ENCODE peak calls at places on chromosomes 4 and X, in five cellular contexts. One of them, this sample, is unnamed.

GRCh38 chr4:184621518-184621917 is 27.7 kb downstream of the CASP3 start:
- DNase-seq in colonic mucosa: no peak
- DNase-seq in fibroblast of pulmonary artery: no peak
- DNase-seq in GM23248: no peak
- DNase-seq in caudate nucleus: no peak
- DNase-seq in this sample: no peak

GRCh38 chr4:173213296-173213695 is 44.7 kb downstream of the GALNT7 start:
- DNase-seq in colonic mucosa: no peak
- DNase-seq in fibroblast of pulmonary artery: peak; percentile 70
- DNase-seq in GM23248: no peak
- DNase-seq in caudate nucleus: no peak
- DNase-seq in this sample: no peak

GRCh38 chr4:54213812-54214211 is 15.3 kb upstream of the PDGFRA start:
- DNase-seq in colonic mucosa: no peak
- DNase-seq in fibroblast of pulmonary artery: peak; percentile 74
- DNase-seq in GM23248: peak; percentile 75
- DNase-seq in caudate nucleus: no peak
- DNase-seq in this sample: no peak

GRCh38 chrX:14073561-14073960 is 43.9 kb upstream of the GEMIN8 start:
- DNase-seq in colonic mucosa: no peak
- DNase-seq in fibroblast of pulmonary artery: no peak
- DNase-seq in GM23248: peak; percentile 28
- DNase-seq in caudate nucleus: no peak
- DNase-seq in this sample: no peak

GRCh38 chr4:11341337-11342043 is 87.2 kb downstream of the HS3ST1 start:
- DNase-seq in colonic mucosa: no peak
- DNase-seq in fibroblast of pulmonary artery: no peak
- DNase-seq in GM23248: no peak
- DNase-seq in caudate nucleus: peak; percentile 7
- DNase-seq in this sample: no peak

GRCh38 chr4:158410272-158410671 is 111.4 kb upstream of the RXFP1 start:
- DNase-seq in colonic mucosa: no peak
- DNase-seq in fibroblast of pulmonary artery: peak; percentile 37
- DNase-seq in GM23248: peak; percentile 49
- DNase-seq in caudate nucleus: no peak
- DNase-seq in this sample: no peak

GRCh38 chrX:23784487-23785301 is 1.7 kb downstream of the SAT1 start:
- DNase-seq in colonic mucosa: no peak
- DNase-seq in fibroblast of pulmonary artery: peak; percentile 81
- DNase-seq in GM23248: peak; percentile 85
- DNase-seq in caudate nucleus: no peak
- DNase-seq in this sample: no peak

GRCh38 chr4:2937146-2937857 is 25.9 kb downstream of the NOP14 start:
- DNase-seq in colonic mucosa: no peak
- DNase-seq in fibroblast of pulmonary artery: no peak
- DNase-seq in GM23248: no peak
- DNase-seq in caudate nucleus: no peak
- DNase-seq in this sample: peak; percentile 56

GRCh38 chr4:147811878-147812277 is 80.0 kb downstream of the ARHGAP10 start:
- DNase-seq in colonic mucosa: no peak
- DNase-seq in fibroblast of pulmonary artery: no peak
- DNase-seq in GM23248: no peak
- DNase-seq in caudate nucleus: no peak
- DNase-seq in this sample: no peak

GRCh38 chrX:119686087-119686639 is 6.8 kb downstream of the SEPTIN6 start:
- DNase-seq in colonic mucosa: no peak
- DNase-seq in fibroblast of pulmonary artery: no peak
- DNase-seq in GM23248: peak; percentile 57
- DNase-seq in caudate nucleus: no peak
- DNase-seq in this sample: no peak

GRCh38 chr4:96227515-96227914 is 387.6 kb downstream of the PDHA2 start:
- DNase-seq in colonic mucosa: no peak
- DNase-seq in fibroblast of pulmonary artery: no peak
- DNase-seq in GM23248: no peak
- DNase-seq in caudate nucleus: no peak
- DNase-seq in this sample: no peak

GRCh38 chrX:10030570-10030969 is 63.4 kb downstream of the CLDN34 start:
- DNase-seq in colonic mucosa: no peak
- DNase-seq in fibroblast of pulmonary artery: peak; percentile 29
- DNase-seq in GM23248: peak; percentile 24
- DNase-seq in caudate nucleus: no peak
- DNase-seq in this sample: no peak

GRCh38 chr4:83029688-83030087 is 5.3 kb upstream of the COPS4 start:
- DNase-seq in colonic mucosa: no peak
- DNase-seq in fibroblast of pulmonary artery: no peak
- DNase-seq in GM23248: no peak
- DNase-seq in caudate nucleus: no peak
- DNase-seq in this sample: no peak

GRCh38 chrX:130245441-130245840 is 23.3 kb downstream of the ZNF280C start:
- DNase-seq in colonic mucosa: no peak
- DNase-seq in fibroblast of pulmonary artery: peak; percentile 51
- DNase-seq in GM23248: peak; percentile 73
- DNase-seq in caudate nucleus: no peak
- DNase-seq in this sample: no peak

GRCh38 chr4:152172146-152172545 is 363.7 kb downstream of the FBXW7 start:
- DNase-seq in colonic mucosa: no peak
- DNase-seq in fibroblast of pulmonary artery: no peak
- DNase-seq in GM23248: no peak
- DNase-seq in caudate nucleus: no peak
- DNase-seq in this sample: no peak

GRCh38 chr4:92522371-92522770 is 218.6 kb downstream of the GRID2 start:
- DNase-seq in colonic mucosa: no peak
- DNase-seq in fibroblast of pulmonary artery: no peak
- DNase-seq in GM23248: no peak
- DNase-seq in caudate nucleus: no peak
- DNase-seq in this sample: no peak

GRCh38 chr4:126710935-126711334 is 921.8 kb upstream of the INTU start:
- DNase-seq in colonic mucosa: no peak
- DNase-seq in fibroblast of pulmonary artery: no peak
- DNase-seq in GM23248: no peak
- DNase-seq in caudate nucleus: no peak
- DNase-seq in this sample: no peak

GRCh38 chr4:6986067-6986780 is 56.9 kb upstream of the TADA2B start:
- DNase-seq in colonic mucosa: peak; percentile 49
- DNase-seq in fibroblast of pulmonary artery: peak; percentile 75
- DNase-seq in GM23248: peak; percentile 74
- DNase-seq in caudate nucleus: no peak
- DNase-seq in this sample: peak; percentile 65

GRCh38 chrX:102917801-102918200 is 19.3 kb upstream of the RAB40AL start:
- DNase-seq in colonic mucosa: no peak
- DNase-seq in fibroblast of pulmonary artery: no peak
- DNase-seq in GM23248: no peak
- DNase-seq in caudate nucleus: no peak
- DNase-seq in this sample: no peak

GRCh38 chr4:158428242-158428641 is 93.4 kb upstream of the RXFP1 start:
- DNase-seq in colonic mucosa: no peak
- DNase-seq in fibroblast of pulmonary artery: peak; percentile 61
- DNase-seq in GM23248: peak; percentile 47
- DNase-seq in caudate nucleus: no peak
- DNase-seq in this sample: no peak

GRCh38 chr4:158346576-158346975 is 136.3 kb downstream of the TMEM144 start:
- DNase-seq in colonic mucosa: no peak
- DNase-seq in fibroblast of pulmonary artery: no peak
- DNase-seq in GM23248: no peak
- DNase-seq in caudate nucleus: no peak
- DNase-seq in this sample: no peak

GRCh38 chr4:100913685-100914084 is 395.9 kb upstream of the EMCN start:
- DNase-seq in colonic mucosa: no peak
- DNase-seq in fibroblast of pulmonary artery: no peak
- DNase-seq in GM23248: no peak
- DNase-seq in caudate nucleus: no peak
- DNase-seq in this sample: no peak

GRCh38 chrX:138710866-138711331 is 618 bp downstream of the FGF13 start:
- DNase-seq in colonic mucosa: no peak
- DNase-seq in fibroblast of pulmonary artery: no peak
- DNase-seq in GM23248: peak; percentile 39
- DNase-seq in caudate nucleus: no peak
- DNase-seq in this sample: peak; percentile 17

GRCh38 chrX:104280609-104281008 is 25.9 kb upstream of the ESX1 start:
- DNase-seq in colonic mucosa: no peak
- DNase-seq in fibroblast of pulmonary artery: no peak
- DNase-seq in GM23248: no peak
- DNase-seq in caudate nucleus: no peak
- DNase-seq in this sample: no peak